ENCODE peak calls at places on chromosomes 11 and 22, in seven cellular contexts. O is OCI-LY7; V is cardiac muscle cell; K is HFF-Myc; Y is CD8-positive, alpha-beta T cell; A is MCF 10A; X is glutamatergic neuron. P is an unnamed sample.
A peak's percentile ranks its signal among the peaks of the same experiment; 100 is the strongest.

GRCh38 chr11:69215216-69215615 is 59.5 kb downstream of the SMIM38 start:
- DNase-seq in O (no peak), V (no peak), K (no peak), Y (no peak), A (peak; percentile 35), X (no peak), P (no peak)

GRCh38 chr22:17890245-17890671 is 116.0 kb upstream of the BID start:
- DNase-seq in O (no peak), V (no peak), K (no peak), Y (no peak), A (peak; percentile 14), X (no peak), P (no peak)

GRCh38 chr11:36010010-36010740 is 66.3 kb downstream of the LDLRAD3 start:
- DNase-seq in O (no peak), V (peak; percentile 58), K (no peak), Y (no peak), A (peak; percentile 43), X (no peak), P (no peak)

GRCh38 chr11:79026803-79027445 is 413.9 kb downstream of the TENM4 start:
- DNase-seq in O (no peak), V (peak; percentile 41), K (no peak), Y (no peak), A (no peak), X (no peak), P (no peak)

GRCh38 chr11:40132881-40133280 is 1326.6 kb downstream of the LRRC4C start:
- DNase-seq in O (no peak), V (no peak), K (no peak), Y (no peak), A (no peak), X (no peak), P (no peak)

GRCh38 chr22:17952273-17952801 is 72.0 kb downstream of the MICAL3 start:
- DNase-seq in O (no peak), V (no peak), K (no peak), Y (no peak), A (no peak), X (no peak), P (no peak)

GRCh38 chr22:24760708-24761306 is 13.7 kb downstream of the PIWIL3 start:
- DNase-seq in O (no peak), V (peak; percentile 63), K (no peak), Y (no peak), A (no peak), X (no peak), P (no peak)

GRCh38 chr11:19719960-19720359 is 7.3 kb downstream of the NAV2 start:
- DNase-seq in O (no peak), V (no peak), K (no peak), Y (no peak), A (peak; percentile 27), X (no peak), P (no peak)

GRCh38 chr11:2178906-2179494 is 7.4 kb upstream of the TH start:
- DNase-seq in O (no peak), V (peak; percentile 19), K (no peak), Y (no peak), A (peak; percentile 79), X (no peak), P (no peak)

GRCh38 chr22:46887978-46888377 is 125.5 kb downstream of the TBC1D22A start:
- DNase-seq in O (no peak), V (no peak), K (no peak), Y (no peak), A (no peak), X (no peak), P (no peak)

GRCh38 chr11:2891291-2891690 is 5.7 kb upstream of the CDKN1C start:
- DNase-seq in O (no peak), V (no peak), K (no peak), Y (peak; percentile 26), A (peak; percentile 27), X (no peak), P (no peak)

GRCh38 chr22:45757068-45757467 is 85.4 kb downstream of the ATXN10 start:
- DNase-seq in O (no peak), V (peak; percentile 65), K (no peak), Y (no peak), A (no peak), X (no peak), P (no peak)

GRCh38 chr22:27461470-27461869 is 340.1 kb downstream of the MN1 start:
- DNase-seq in O (no peak), V (peak; percentile 70), K (no peak), Y (no peak), A (peak; percentile 54), X (no peak), P (peak; percentile 14)

GRCh38 chr22:41963453-41964105 is 5.7 kb upstream of the SEPTIN3 start:
- DNase-seq in O (no peak), V (peak; percentile 90), K (no peak), Y (no peak), A (no peak), X (no peak), P (no peak)

GRCh38 chr11:27489092-27489491 is 16.5 kb upstream of the LGR4 start:
- DNase-seq in O (no peak), V (no peak), K (no peak), Y (no peak), A (no peak), X (no peak), P (no peak)

GRCh38 chr11:47248664-47249377 is at the start of gene ACP2:
- DNase-seq in O (peak; percentile 96), V (peak; percentile 92), K (peak; percentile 62), Y (peak; percentile 86), A (peak; percentile 85), X (peak; percentile 89), P (peak; percentile 75)

GRCh38 chr11:119028346-119029068 is 2.2 kb downstream of the SLC37A4 start:
- DNase-seq in O (no peak), V (no peak), K (no peak), Y (no peak), A (no peak), X (no peak), P (no peak)

GRCh38 chr11:24391165-24391564 is 105.7 kb upstream of the LUZP2 start:
- DNase-seq in O (no peak), V (peak; percentile 60), K (no peak), Y (no peak), A (peak; percentile 59), X (no peak), P (no peak)

GRCh38 chr11:102142333-102142732 is 32.1 kb downstream of the YAP1 start:
- DNase-seq in O (no peak), V (no peak), K (no peak), Y (no peak), A (no peak), X (no peak), P (no peak)

GRCh38 chr11:72221386-72221785 is 3.2 kb upstream of the INPPL1 start:
- DNase-seq in O (peak; percentile 65), V (no peak), K (no peak), Y (no peak), A (no peak), X (no peak), P (no peak)

GRCh38 chr22:49157529-49158339 is 669.9 kb downstream of the BRD1 start:
- DNase-seq in O (no peak), V (no peak), K (no peak), Y (no peak), A (no peak), X (no peak), P (no peak)

GRCh38 chr11:13883042-13883441 is 79.5 kb upstream of the SPON1 start:
- DNase-seq in O (peak; percentile 88), V (no peak), K (no peak), Y (no peak), A (no peak), X (no peak), P (no peak)

GRCh38 chr11:132126973-132127900 is 756.8 kb downstream of the NTM start:
- DNase-seq in O (no peak), V (peak; percentile 94), K (peak; percentile 85), Y (no peak), A (peak; percentile 9), X (no peak), P (peak; percentile 34)

DNA sequence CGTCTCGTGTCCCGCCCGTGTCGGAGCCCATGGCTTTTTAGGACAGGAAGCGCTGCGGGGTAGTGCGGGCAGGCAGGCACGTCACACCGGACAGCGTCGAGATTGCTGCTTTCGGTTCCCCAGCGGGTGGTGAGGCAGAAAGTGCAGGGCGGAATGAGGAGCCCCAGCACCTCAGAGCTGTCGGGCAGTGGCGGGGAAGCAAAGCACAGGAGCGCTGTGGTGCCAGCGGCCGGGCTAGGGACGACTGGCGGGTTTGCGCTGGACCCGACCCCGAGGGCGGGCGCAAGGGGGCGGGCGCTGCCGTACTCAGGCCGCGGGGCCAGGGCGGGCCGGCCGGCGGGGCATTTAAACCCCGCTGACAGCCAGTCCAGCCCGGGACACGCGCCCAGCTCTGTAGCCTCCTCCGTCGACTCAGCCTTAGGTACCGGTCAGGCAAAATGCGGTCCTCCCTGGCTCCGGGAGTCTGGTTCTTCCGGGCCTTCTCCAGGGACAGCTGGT is at the start of gene SLC37A2:
- DNase-seq in O (peak; percentile 60), V (peak; percentile 68), K (no peak), Y (peak; percentile 51), A (peak; percentile 62), X (peak; percentile 76), P (peak; percentile 67)
- TF ChIP-seq CTCF in O (no peak), V (peak; percentile 18), K (peak; percentile 5), Y (no peak), A (peak; percentile 15), X (peak; percentile 11), P (no peak)

GRCh38 chr11:61769169-61769920 is 16.9 kb downstream of the MYRF start:
- DNase-seq in O (no peak), V (peak; percentile 76), K (no peak), Y (no peak), A (no peak), X (no peak), P (no peak)
- TF ChIP-seq CTCF in O (no peak), V (peak; percentile 56), K (peak; percentile 12), Y (no peak), A (no peak), X (peak; percentile 34), P (peak; percentile 37)

GRCh38 chr11:12288934-12289666 is 88.3 kb upstream of the PARVA start:
- DNase-seq in O (no peak), V (no peak), K (no peak), Y (no peak), A (no peak), X (no peak), P (no peak)
- TF ChIP-seq CTCF in O (peak; percentile 31), V (no peak), K (no peak), Y (peak; percentile 14), A (no peak), X (peak; percentile 32), P (no peak)

DNA sequence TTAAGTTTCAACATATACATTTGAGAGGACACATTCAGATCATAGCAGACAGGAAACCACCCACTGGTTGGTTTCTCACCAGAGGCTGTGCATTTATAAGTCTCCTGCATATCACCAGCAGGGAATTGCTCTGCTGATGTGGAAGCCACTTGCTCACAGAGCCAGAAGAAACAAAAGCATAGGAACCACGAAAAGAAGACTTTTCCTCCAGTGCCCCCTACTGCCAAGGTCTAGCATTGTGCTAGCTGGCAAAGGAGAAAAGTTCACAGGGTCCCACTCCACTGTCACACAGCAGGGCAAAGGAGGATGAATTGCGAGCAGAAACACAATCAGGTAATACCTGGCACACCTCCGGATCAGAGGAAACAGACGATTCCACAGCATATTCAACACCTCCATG is 28.9 kb upstream of the ISX start:
- DNase-seq in O (peak; percentile 7), V (no peak), K (no peak), Y (no peak), A (no peak), X (peak; percentile 30), P (peak; percentile 9)
- TF ChIP-seq CTCF in O (peak; percentile 62), V (no peak), K (no peak), Y (no peak), A (no peak), X (peak; percentile 22), P (no peak)

P was measured in endothelial cell.